ENCODE peak calls at places on chromosome 3, in nine cellular contexts. One of them, this sample, is unnamed.

GRCh38 chr3:57822686-57823085 is 66.6 kb downstream of the SLMAP start:
- DNase-seq in heart right ventricle: no peak
- DNase-seq in ascending aorta: no peak
- DNase-seq in fibroblast of the aortic adventitia: peak
- DNase-seq in WERI-Rb-1: no peak
- DNase-seq in stomach: no peak
- DNase-seq in tibial artery: no peak
- DNase-seq in GM12865: no peak
- DNase-seq in breast epithelium: no peak
- DNase-seq in this sample: no peak

GRCh38 chr3:119257654-119258410 is 17.2 kb upstream of the B4GALT4 start:
- DNase-seq in GM12865: peak
- DNase-seq in ascending aorta: no peak
- DNase-seq in fibroblast of the aortic adventitia: peak
- DNase-seq in breast epithelium: no peak
- DNase-seq in WERI-Rb-1: no peak
- DNase-seq in tibial artery: no peak
- DNase-seq in stomach: peak
- DNase-seq in heart right ventricle: no peak
- DNase-seq in this sample: peak

GRCh38 chr3:30676424-30677346 is 70.3 kb downstream of the TGFBR2 start:
- DNase-seq in tibial artery: no peak
- DNase-seq in GM12865: no peak
- DNase-seq in stomach: no peak
- DNase-seq in WERI-Rb-1: no peak
- DNase-seq in ascending aorta: no peak
- DNase-seq in breast epithelium: no peak
- DNase-seq in heart right ventricle: no peak
- DNase-seq in fibroblast of the aortic adventitia: no peak
- DNase-seq in this sample: no peak

GRCh38 chr3:56915969-56916586 is 114.3 kb upstream of the ARHGEF3 start:
- DNase-seq in breast epithelium: no peak
- DNase-seq in stomach: peak
- DNase-seq in WERI-Rb-1: no peak
- DNase-seq in tibial artery: peak
- DNase-seq in GM12865: peak
- DNase-seq in fibroblast of the aortic adventitia: no peak
- DNase-seq in ascending aorta: no peak
- DNase-seq in heart right ventricle: peak
- DNase-seq in this sample: no peak

GRCh38 chr3:8622873-8623725 is 21.5 kb downstream of the SSUH2 start:
- DNase-seq in GM12865: peak
- DNase-seq in heart right ventricle: peak
- DNase-seq in fibroblast of the aortic adventitia: peak
- DNase-seq in breast epithelium: peak
- DNase-seq in stomach: peak
- DNase-seq in WERI-Rb-1: peak
- DNase-seq in tibial artery: peak
- DNase-seq in ascending aorta: no peak
- DNase-seq in this sample: no peak

GRCh38 chr3:162211470-162211869 is 714.9 kb downstream of the OTOL1 start:
- DNase-seq in WERI-Rb-1: no peak
- DNase-seq in heart right ventricle: no peak
- DNase-seq in breast epithelium: no peak
- DNase-seq in stomach: no peak
- DNase-seq in fibroblast of the aortic adventitia: no peak
- DNase-seq in ascending aorta: no peak
- DNase-seq in GM12865: no peak
- DNase-seq in tibial artery: no peak
- DNase-seq in this sample: no peak

GRCh38 chr3:16066545-16066944 is 107.9 kb upstream of the GALNT15 start:
- DNase-seq in fibroblast of the aortic adventitia: peak
- DNase-seq in WERI-Rb-1: no peak
- DNase-seq in GM12865: no peak
- DNase-seq in tibial artery: no peak
- DNase-seq in heart right ventricle: no peak
- DNase-seq in ascending aorta: no peak
- DNase-seq in breast epithelium: no peak
- DNase-seq in stomach: no peak
- DNase-seq in this sample: no peak

GRCh38 chr3:190308154-190308553 is 14.1 kb downstream of the CLDN1 start:
- DNase-seq in WERI-Rb-1: no peak
- DNase-seq in stomach: no peak
- DNase-seq in heart right ventricle: no peak
- DNase-seq in breast epithelium: no peak
- DNase-seq in ascending aorta: no peak
- DNase-seq in fibroblast of the aortic adventitia: no peak
- DNase-seq in GM12865: no peak
- DNase-seq in tibial artery: no peak
- DNase-seq in this sample: no peak

GRCh38 chr3:117661636-117662095 is 952.1 kb downstream of the TUSC7 start:
- DNase-seq in WERI-Rb-1: no peak
- DNase-seq in GM12865: no peak
- DNase-seq in breast epithelium: no peak
- DNase-seq in fibroblast of the aortic adventitia: peak
- DNase-seq in heart right ventricle: no peak
- DNase-seq in tibial artery: no peak
- DNase-seq in ascending aorta: no peak
- DNase-seq in stomach: no peak
- DNase-seq in this sample: no peak

GRCh38 chr3:100254168-100254777 is 6.5 kb upstream of the TBC1D23 start:
- DNase-seq in tibial artery: peak
- DNase-seq in stomach: peak
- DNase-seq in GM12865: peak
- DNase-seq in breast epithelium: no peak
- DNase-seq in WERI-Rb-1: peak
- DNase-seq in fibroblast of the aortic adventitia: peak
- DNase-seq in ascending aorta: no peak
- DNase-seq in heart right ventricle: peak
- DNase-seq in this sample: peak

GRCh38 chr3:49533031-49533430 is 21.2 kb upstream of the BSN start:
- DNase-seq in fibroblast of the aortic adventitia: no peak
- DNase-seq in ascending aorta: no peak
- DNase-seq in tibial artery: no peak
- DNase-seq in WERI-Rb-1: no peak
- DNase-seq in GM12865: no peak
- DNase-seq in stomach: no peak
- DNase-seq in heart right ventricle: no peak
- DNase-seq in breast epithelium: no peak
- DNase-seq in this sample: no peak

GRCh38 chr3:52328536-52329080 is 12.5 kb downstream of the DNAH1 start:
- DNase-seq in stomach: no peak
- DNase-seq in breast epithelium: no peak
- DNase-seq in heart right ventricle: no peak
- DNase-seq in fibroblast of the aortic adventitia: no peak
- DNase-seq in ascending aorta: no peak
- DNase-seq in GM12865: no peak
- DNase-seq in tibial artery: no peak
- DNase-seq in WERI-Rb-1: no peak
- DNase-seq in this sample: no peak

GRCh38 chr3:159848348-159849118 is 140.1 kb upstream of the IL12A start:
- DNase-seq in tibial artery: no peak
- DNase-seq in GM12865: no peak
- DNase-seq in fibroblast of the aortic adventitia: peak
- DNase-seq in ascending aorta: no peak
- DNase-seq in stomach: no peak
- DNase-seq in WERI-Rb-1: no peak
- DNase-seq in breast epithelium: no peak
- DNase-seq in heart right ventricle: no peak
- DNase-seq in this sample: no peak

GRCh38 chr3:120153294-120153693 is 59.0 kb upstream of the GSK3B start:
- DNase-seq in GM12865: no peak
- DNase-seq in WERI-Rb-1: no peak
- DNase-seq in breast epithelium: no peak
- DNase-seq in fibroblast of the aortic adventitia: peak
- DNase-seq in tibial artery: no peak
- DNase-seq in stomach: no peak
- DNase-seq in heart right ventricle: no peak
- DNase-seq in ascending aorta: no peak
- DNase-seq in this sample: no peak

GRCh38 chr3:141429371-141430035 is 57.3 kb upstream of the RASA2 start:
- DNase-seq in heart right ventricle: peak
- DNase-seq in fibroblast of the aortic adventitia: no peak
- DNase-seq in stomach: no peak
- DNase-seq in breast epithelium: no peak
- DNase-seq in ascending aorta: no peak
- DNase-seq in WERI-Rb-1: peak
- DNase-seq in tibial artery: no peak
- DNase-seq in GM12865: no peak
- DNase-seq in this sample: no peak

GRCh38 chr3:68290333-68290732 is 635.9 kb upstream of the SUCLG2 start:
- DNase-seq in ascending aorta: no peak
- DNase-seq in breast epithelium: no peak
- DNase-seq in stomach: no peak
- DNase-seq in fibroblast of the aortic adventitia: no peak
- DNase-seq in GM12865: no peak
- DNase-seq in WERI-Rb-1: no peak
- DNase-seq in tibial artery: no peak
- DNase-seq in heart right ventricle: no peak
- DNase-seq in this sample: no peak

GRCh38 chr3:23835807-23836206 is 30.1 kb downstream of the UBE2E1 start:
- DNase-seq in stomach: no peak
- DNase-seq in tibial artery: no peak
- DNase-seq in heart right ventricle: no peak
- DNase-seq in breast epithelium: no peak
- DNase-seq in ascending aorta: no peak
- DNase-seq in GM12865: no peak
- DNase-seq in fibroblast of the aortic adventitia: no peak
- DNase-seq in WERI-Rb-1: no peak
- DNase-seq in this sample: no peak
- H3K4me3 ChIP-seq in stomach: no peak
- H3K4me3 ChIP-seq in tibial artery: no peak
- H3K4me3 ChIP-seq in heart right ventricle: no peak
- H3K4me3 ChIP-seq in breast epithelium: no peak
- H3K4me3 ChIP-seq in ascending aorta: no peak
- H3K4me3 ChIP-seq in GM12865: no peak
- H3K4me3 ChIP-seq in fibroblast of the aortic adventitia: no peak
- H3K4me3 ChIP-seq in WERI-Rb-1: no peak
- H3K4me3 ChIP-seq in this sample: no peak

GRCh38 chr3:39190281-39191025 is 1.9 kb downstream of the XIRP1 start:
- DNase-seq in fibroblast of the aortic adventitia: no peak
- DNase-seq in tibial artery: no peak
- DNase-seq in heart right ventricle: no peak
- DNase-seq in ascending aorta: no peak
- DNase-seq in stomach: no peak
- DNase-seq in breast epithelium: no peak
- DNase-seq in GM12865: no peak
- DNase-seq in WERI-Rb-1: no peak
- DNase-seq in this sample: no peak

GRCh38 chr3:39191103-39191502 is 1.3 kb downstream of the XIRP1 start:
- DNase-seq in stomach: no peak
- DNase-seq in GM12865: no peak
- DNase-seq in tibial artery: no peak
- DNase-seq in breast epithelium: no peak
- DNase-seq in heart right ventricle: no peak
- DNase-seq in WERI-Rb-1: no peak
- DNase-seq in fibroblast of the aortic adventitia: no peak
- DNase-seq in ascending aorta: no peak
- DNase-seq in this sample: no peak

GRCh38 chr3:39189150-39189510 is 3.3 kb downstream of the XIRP1 start:
- DNase-seq in heart right ventricle: no peak
- DNase-seq in stomach: no peak
- DNase-seq in ascending aorta: no peak
- DNase-seq in tibial artery: no peak
- DNase-seq in WERI-Rb-1: no peak
- DNase-seq in breast epithelium: no peak
- DNase-seq in GM12865: no peak
- DNase-seq in fibroblast of the aortic adventitia: no peak
- DNase-seq in this sample: no peak

GRCh38 chr3:39188271-39189149 is 3.9 kb downstream of the XIRP1 start:
- DNase-seq in stomach: no peak
- DNase-seq in fibroblast of the aortic adventitia: no peak
- DNase-seq in tibial artery: no peak
- DNase-seq in breast epithelium: no peak
- DNase-seq in ascending aorta: no peak
- DNase-seq in GM12865: no peak
- DNase-seq in heart right ventricle: peak
- DNase-seq in WERI-Rb-1: no peak
- DNase-seq in this sample: no peak

DNA sequence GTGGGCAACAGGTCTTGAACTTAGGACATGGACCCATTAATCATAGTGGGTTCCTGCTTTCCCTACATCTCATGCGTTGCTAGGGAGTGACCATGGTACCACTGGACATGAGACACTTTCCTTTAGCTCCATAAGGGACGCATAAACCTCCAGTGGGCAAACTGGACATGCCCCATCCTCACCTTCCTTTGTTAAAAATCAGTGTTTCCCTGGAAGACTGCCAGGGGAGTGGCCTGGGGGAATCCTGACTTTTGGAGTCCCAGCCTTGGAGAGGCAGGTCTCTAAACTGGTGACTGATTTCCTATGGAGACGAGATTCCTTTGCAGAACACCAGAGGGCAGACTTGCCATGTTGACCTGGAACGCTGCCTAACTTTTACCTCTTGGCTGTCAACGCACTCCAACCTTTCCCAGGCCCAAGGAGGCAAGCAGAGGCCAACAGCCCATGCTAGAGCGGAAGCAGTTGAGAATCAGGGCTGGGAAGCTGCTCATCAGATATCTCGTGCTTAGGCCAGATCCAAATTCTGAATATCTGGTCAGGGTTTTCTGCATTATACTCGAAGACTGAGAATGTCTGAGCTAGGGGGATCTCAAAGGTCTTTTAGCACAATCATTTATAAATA is 2.6 kb downstream of the XIRP1 start:
- DNase-seq in heart right ventricle: peak
- DNase-seq in breast epithelium: peak
- DNase-seq in tibial artery: peak
- DNase-seq in WERI-Rb-1: peak
- DNase-seq in GM12865: peak
- DNase-seq in ascending aorta: no peak
- DNase-seq in fibroblast of the aortic adventitia: peak
- DNase-seq in stomach: peak
- DNase-seq in this sample: peak
- TF ChIP-seq CTCF in heart right ventricle: peak
- TF ChIP-seq CTCF in breast epithelium: peak
- TF ChIP-seq CTCF in tibial artery: peak
- TF ChIP-seq CTCF in WERI-Rb-1: peak
- TF ChIP-seq CTCF in GM12865: peak
- TF ChIP-seq CTCF in ascending aorta: peak
- TF ChIP-seq CTCF in fibroblast of the aortic adventitia: peak
- TF ChIP-seq CTCF in stomach: peak
- TF ChIP-seq CTCF in this sample: peak

GRCh38 chr3:62822905-62823304 is 52.3 kb downstream of the CADPS start:
- DNase-seq in ascending aorta: no peak
- DNase-seq in fibroblast of the aortic adventitia: no peak
- DNase-seq in heart right ventricle: no peak
- DNase-seq in stomach: no peak
- DNase-seq in WERI-Rb-1: no peak
- DNase-seq in breast epithelium: no peak
- DNase-seq in GM12865: no peak
- DNase-seq in tibial artery: no peak
- DNase-seq in this sample: no peak
- H3K4me3 ChIP-seq in ascending aorta: no peak
- H3K4me3 ChIP-seq in fibroblast of the aortic adventitia: no peak
- H3K4me3 ChIP-seq in heart right ventricle: no peak
- H3K4me3 ChIP-seq in stomach: no peak
- H3K4me3 ChIP-seq in WERI-Rb-1: peak
- H3K4me3 ChIP-seq in breast epithelium: no peak
- H3K4me3 ChIP-seq in GM12865: no peak
- H3K4me3 ChIP-seq in tibial artery: no peak
- H3K4me3 ChIP-seq in this sample: no peak

DNA sequence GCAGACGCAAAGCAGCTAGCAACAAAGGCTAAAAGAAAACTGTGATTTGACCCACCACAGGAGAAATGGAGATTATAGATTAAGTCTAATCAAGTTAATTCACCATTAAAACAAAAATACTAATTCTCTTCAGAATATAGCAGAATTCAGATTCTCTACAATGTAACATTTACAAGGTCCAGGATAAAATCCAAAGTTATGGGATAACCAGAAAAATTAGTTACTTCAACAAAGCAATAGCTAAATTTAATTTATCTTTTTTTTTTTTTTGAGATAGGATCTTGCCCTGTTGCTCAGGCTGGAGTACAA is 284.6 kb upstream of the MANF start:
- DNase-seq in heart right ventricle: no peak
- DNase-seq in stomach: no peak
- DNase-seq in GM12865: no peak
- DNase-seq in tibial artery: no peak
- DNase-seq in ascending aorta: no peak
- DNase-seq in breast epithelium: no peak
- DNase-seq in WERI-Rb-1: no peak
- DNase-seq in fibroblast of the aortic adventitia: no peak
- DNase-seq in this sample: no peak
- TF ChIP-seq CTCF in heart right ventricle: no peak
- TF ChIP-seq CTCF in stomach: no peak
- TF ChIP-seq CTCF in GM12865: no peak
- TF ChIP-seq CTCF in tibial artery: no peak
- TF ChIP-seq CTCF in ascending aorta: no peak
- TF ChIP-seq CTCF in breast epithelium: no peak
- TF ChIP-seq CTCF in WERI-Rb-1: no peak
- TF ChIP-seq CTCF in fibroblast of the aortic adventitia: no peak
- TF ChIP-seq CTCF in this sample: no peak

This sample was measured in LNCaP clone FGC.